ENCODE peak calls at places on chromosomes 2 and 18, in four cellular contexts. One of them, this sample, is unnamed.

GRCh38 chr18:46340716-46341115 is 236.5 kb downstream of the HAUS1 start:
- DNase-seq in pancreas: no peak
- DNase-seq in testis: no peak
- DNase-seq in right cardiac atrium: no peak
- DNase-seq in this sample: no peak

GRCh38 chr2:27714053-27714452 is 50.4 kb downstream of the SLC4A1AP start:
- DNase-seq in pancreas: no peak
- DNase-seq in testis: no peak
- DNase-seq in right cardiac atrium: no peak
- DNase-seq in this sample: no peak

GRCh38 chr18:79847606-79848293 is 50.0 kb downstream of the KCNG2 start:
- DNase-seq in testis: no peak
- DNase-seq in right cardiac atrium: no peak
- DNase-seq in pancreas: no peak
- DNase-seq in this sample: no peak

GRCh38 chr18:44592639-44593038 is 88.0 kb upstream of the SETBP1 start:
- DNase-seq in testis: no peak
- DNase-seq in right cardiac atrium: no peak
- DNase-seq in pancreas: no peak
- DNase-seq in this sample: no peak

GRCh38 chr18:614980-615607 is 18.3 kb downstream of the CLUL1 start:
- DNase-seq in pancreas: no peak
- DNase-seq in testis: no peak
- DNase-seq in right cardiac atrium: no peak
- DNase-seq in this sample: no peak

GRCh38 chr18:8140841-8141501 is 468.3 kb upstream of the RAB12 start:
- DNase-seq in testis: peak
- DNase-seq in right cardiac atrium: peak
- DNase-seq in pancreas: no peak
- DNase-seq in this sample: peak

GRCh38 chr2:17303496-17303895 is 214.7 kb downstream of the RAD51AP2 start:
- DNase-seq in pancreas: no peak
- DNase-seq in right cardiac atrium: no peak
- DNase-seq in testis: no peak
- DNase-seq in this sample: no peak

GRCh38 chr2:98761267-98761781 is 30.4 kb upstream of the MGAT4A start:
- DNase-seq in pancreas: no peak
- DNase-seq in right cardiac atrium: no peak
- DNase-seq in testis: no peak
- DNase-seq in this sample: no peak

GRCh38 chr2:134099273-134099672 is 154.6 kb upstream of the MGAT5 start:
- DNase-seq in testis: no peak
- DNase-seq in pancreas: no peak
- DNase-seq in right cardiac atrium: no peak
- DNase-seq in this sample: no peak

GRCh38 chr2:100066246-100066645 is 76.1 kb downstream of the AFF3 start:
- DNase-seq in pancreas: no peak
- DNase-seq in right cardiac atrium: no peak
- DNase-seq in testis: no peak
- DNase-seq in this sample: no peak

GRCh38 chr2:148058641-148059040 is 37.8 kb downstream of the MBD5 start:
- DNase-seq in right cardiac atrium: no peak
- DNase-seq in pancreas: no peak
- DNase-seq in testis: no peak
- DNase-seq in this sample: no peak

GRCh38 chr2:187397870-187398269 is 50.2 kb downstream of the CALCRL start:
- DNase-seq in right cardiac atrium: no peak
- DNase-seq in testis: no peak
- DNase-seq in pancreas: no peak
- DNase-seq in this sample: no peak

GRCh38 chr18:37481058-37481457 is 84.5 kb downstream of the CELF4 start:
- DNase-seq in right cardiac atrium: no peak
- DNase-seq in testis: no peak
- DNase-seq in pancreas: no peak
- DNase-seq in this sample: no peak

GRCh38 chr2:197878792-197879191 is 74.4 kb downstream of the PLCL1 start:
- DNase-seq in right cardiac atrium: no peak
- DNase-seq in testis: no peak
- DNase-seq in pancreas: no peak
- DNase-seq in this sample: no peak

GRCh38 chr18:55541571-55541970 is 46.4 kb downstream of the TCF4 start:
- DNase-seq in pancreas: no peak
- DNase-seq in testis: no peak
- DNase-seq in right cardiac atrium: no peak
- DNase-seq in this sample: no peak

GRCh38 chr2:18311413-18311812 is 249.0 kb downstream of the RDH14 start:
- DNase-seq in pancreas: no peak
- DNase-seq in testis: no peak
- DNase-seq in right cardiac atrium: no peak
- DNase-seq in this sample: no peak